ENCODE peak calls at places on chromosomes 13 and 19, in seven cellular contexts. C, L, D, A, N, Y and O are unnamed samples.

GRCh38 chr19:41734585-41734984 is 20.7 kb upstream of the CEACAM6 start:
- DNase-seq in C (no peak), A (peak), N (peak), Y (no peak), L (no peak), D (no peak), O (no peak)

GRCh38 chr13:93244141-93244917 is 17.7 kb downstream of the GPC6 start:
- DNase-seq in N (peak), L (no peak), Y (no peak), D (no peak), A (no peak), C (peak), O (no peak)

GRCh38 chr19:6092329-6093286 is 17.7 kb downstream of the RFX2 start:
- DNase-seq in L (no peak), N (peak), C (peak), Y (no peak), D (peak), A (peak), O (peak)

GRCh38 chr13:23945612-23946011 is 48.3 kb upstream of the C1QTNF9B start:
- DNase-seq in Y (no peak), D (no peak), A (no peak), L (peak), C (no peak), N (no peak), O (no peak)

GRCh38 chr13:21060063-21060826 is 1.1 kb downstream of the LATS2 start:
- DNase-seq in A (peak), Y (no peak), L (no peak), N (peak), C (peak), D (no peak), O (no peak)

GRCh38 chr19:9958451-9958850 is 22.1 kb upstream of the OLFM2 start:
- DNase-seq in C (no peak), N (no peak), A (no peak), L (no peak), D (no peak), Y (no peak), O (no peak)

GRCh38 chr13:99198630-99199029 is 2.0 kb upstream of the UBAC2 start:
- DNase-seq in C (no peak), A (no peak), N (peak), D (no peak), Y (no peak), L (no peak), O (no peak)

GRCh38 chr13:79988573-79988972 is 352.4 kb downstream of the SPRY2 start:
- DNase-seq in N (peak), L (no peak), A (no peak), C (no peak), D (no peak), Y (no peak), O (no peak)

GRCh38 chr13:26254583-26255102 is 714 bp downstream of the CDK8 start:
- DNase-seq in Y (peak), N (peak), A (peak), C (peak), L (peak), D (no peak), O (peak)
- TF ChIP-seq CTCF in Y (no peak), N (peak), A (no peak), C (no peak), L (no peak), D (no peak), O (no peak)

GRCh38 chr19:18013621-18014111 is 5.7 kb downstream of the ARRDC2 start:
- DNase-seq in C (peak), Y (no peak), L (no peak), A (no peak), D (no peak), N (peak), O (no peak)

GRCh38 chr19:18010149-18010548 is 2.2 kb downstream of the ARRDC2 start:
- DNase-seq in L (no peak), Y (no peak), D (no peak), N (no peak), C (no peak), A (no peak), O (no peak)

GRCh38 chr19:18009412-18010066 is 1.6 kb downstream of the ARRDC2 start:
- DNase-seq in L (no peak), Y (no peak), D (no peak), A (no peak), N (no peak), C (no peak), O (no peak)

GRCh38 chr19:18014197-18014596 is 6.2 kb downstream of the ARRDC2 start:
- DNase-seq in A (no peak), D (no peak), C (no peak), L (no peak), Y (no peak), N (no peak), O (no peak)

DNA sequence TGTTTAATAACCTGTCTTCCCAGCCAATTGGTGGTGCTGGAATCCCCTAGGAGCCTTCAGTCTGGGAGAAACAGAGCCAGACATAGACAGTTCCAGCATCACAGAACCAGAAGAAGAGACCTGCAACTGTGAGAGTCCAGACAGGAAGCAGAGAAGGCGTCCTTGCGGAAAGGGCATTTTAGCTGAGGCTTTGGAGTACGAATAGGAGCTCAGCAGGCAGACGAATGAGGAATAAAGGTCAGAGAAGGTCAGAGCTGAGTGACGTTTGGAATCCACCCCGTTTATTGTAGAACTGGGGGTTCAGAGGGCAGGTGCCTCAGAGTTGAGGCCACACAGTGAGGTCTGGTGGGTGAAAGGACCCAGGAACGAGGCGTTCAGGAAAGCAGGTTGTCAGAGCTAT is 5.2 kb downstream of the ARRDC2 start:
- DNase-seq in A (no peak), D (no peak), L (no peak), N (no peak), C (no peak), Y (no peak), O (no peak)
- H3K4me3 ChIP-seq in A (peak), D (no peak), L (no peak), N (no peak), C (no peak), Y (no peak), O (no peak)

GRCh38 chr13:19957320-19958118 is 1.0 kb upstream of the ZMYM2 start:
- DNase-seq in N (peak), A (peak), C (peak), D (peak), L (peak), Y (peak), O (peak)
- TF ChIP-seq CTCF in N (peak), A (peak), C (peak), D (peak), L (peak), Y (peak), O (peak)

GRCh38 chr19:36120984-36121358 is 5.7 kb downstream of the TBCB start:
- DNase-seq in C (no peak), Y (no peak), A (no peak), L (peak), D (no peak), N (no peak), O (no peak)
- H3K4me3 ChIP-seq in C (no peak), Y (no peak), A (no peak), L (no peak), D (no peak), N (no peak), O (no peak)